ENCODE peak calls at places on chromosomes 2 and 18, in six cellular contexts. S is naive thymus-derived CD4-positive, alpha-beta T cell; P is HAP-1; M is lower lobe of right lung; T is thoracic aorta; J is body of pancreas. A is an unnamed sample. For H3K27me3, the result is how much of the 10 kb centered on the place peaks cover.

GRCh38 chr2:146777181-146777580 is 1067.6 kb upstream of the ACVR2A start:
- DNase-seq in S (no peak), P (no peak), M (no peak), T (no peak), J (no peak), A (no peak)

GRCh38 chr2:28360066-28360741 is 32.5 kb upstream of the FOSL2 start:
- DNase-seq in S (no peak), P (no peak), M (no peak), T (no peak), J (no peak), A (no peak)

GRCh38 chr2:176177580-176178270 is 10.7 kb upstream of the HOXD1 start:
- DNase-seq in S (no peak), P (no peak), M (no peak), T (no peak), J (no peak), A (no peak)

GRCh38 chr2:21602789-21603188 is 479.0 kb downstream of the TDRD15 start:
- DNase-seq in S (no peak), P (no peak), M (no peak), T (no peak), J (no peak), A (no peak)

GRCh38 chr2:170824526-170825015 is 7.9 kb downstream of the GAD1 start:
- DNase-seq in S (no peak), P (no peak), M (no peak), T (no peak), J (no peak), A (no peak)

GRCh38 chr18:35084494-35085449 is 43.6 kb downstream of the MAPRE2 start:
- DNase-seq in S (no peak), P (no peak), M (no peak), T (no peak), J (no peak), A (no peak)

GRCh38 chr2:30338475-30338874 is 107.1 kb downstream of the LBH start:
- DNase-seq in S (no peak), P (no peak), M (no peak), T (no peak), J (no peak), A (no peak)

GRCh38 chr2:216016581-216016980 is 3.2 kb upstream of the MREG start:
- DNase-seq in S (peak), P (no peak), M (no peak), T (no peak), J (no peak), A (no peak)

GRCh38 chr2:238635637-238636036 is 208.9 kb downstream of the ASB1 start:
- DNase-seq in S (no peak), P (no peak), M (no peak), T (no peak), J (no peak), A (no peak)

GRCh38 chr2:62661263-62661635 is 44.3 kb upstream of the EHBP1 start:
- DNase-seq in S (no peak), P (no peak), M (no peak), T (no peak), J (no peak), A (no peak)

GRCh38 chr2:8578335-8579244 is 103.3 kb upstream of the ID2 start:
- DNase-seq in S (no peak), P (no peak), M (no peak), T (no peak), J (no peak), A (no peak)

GRCh38 chr2:172374318-172375240 is 52.8 kb upstream of the ITGA6 start:
- DNase-seq in S (no peak), P (no peak), M (no peak), T (no peak), J (peak), A (no peak)

GRCh38 chr2:139059617-139060016 is 279.4 kb upstream of the NXPH2 start:
- DNase-seq in S (no peak), P (no peak), M (no peak), T (no peak), J (no peak), A (no peak)

GRCh38 chr2:229974271-229974670 is 52.0 kb downstream of the FBXO36 start:
- DNase-seq in S (no peak), P (no peak), M (no peak), T (no peak), J (peak), A (no peak)

GRCh38 chr18:10166164-10166807 is 252.5 kb downstream of the VAPA start:
- DNase-seq in S (no peak), P (no peak), M (no peak), T (no peak), J (no peak), A (no peak)

GRCh38 chr2:85583667-85584353 is 421 bp upstream of the VAMP5 start:
- DNase-seq in S (peak), P (no peak), M (no peak), T (no peak), J (no peak), A (no peak)

GRCh38 chr2:158788951-158789350 is 6.2 kb upstream of the DAPL1 start:
- DNase-seq in S (no peak), P (no peak), M (no peak), T (no peak), J (no peak), A (no peak)

GRCh38 chr18:62717059-62717849 is 1.9 kb downstream of the PHLPP1 start:
- DNase-seq in S (peak), P (peak), M (no peak), T (no peak), J (peak), A (no peak)

GRCh38 chr2:31125918-31126695 is 12.1 kb downstream of the GALNT14 start:
- DNase-seq in S (no peak), P (no peak), M (no peak), T (no peak), J (no peak), A (no peak)

GRCh38 chr2:227848586-227848985 is 22.8 kb upstream of the DAW1 start:
- DNase-seq in S (no peak), P (no peak), M (no peak), T (no peak), J (no peak), A (no peak)

GRCh38 chr2:209495855-209496585 is 72.2 kb downstream of the MAP2 start:
- DNase-seq in S (no peak), P (peak), M (no peak), T (peak), J (peak), A (no peak)

GRCh38 chr2:131011481-131011880 is 81.8 kb downstream of the FAM168B start:
- DNase-seq in S (no peak), P (no peak), M (no peak), T (no peak), J (no peak), A (no peak)

GRCh38 chr2:28747714-28748113 is 3.9 kb upstream of the PPP1CB start:
- DNase-seq in S (peak), P (no peak), M (no peak), T (no peak), J (no peak), A (no peak)

GRCh38 chr2:147623328-147623727 is 221.5 kb upstream of the ACVR2A start:
- DNase-seq in S (peak), P (no peak), M (no peak), T (no peak), J (no peak), A (no peak)

GRCh38 chr2:226609361-226609760 is 190.3 kb downstream of the IRS1 start:
- DNase-seq in S (no peak), P (no peak), M (no peak), T (no peak), J (no peak), A (no peak)

GRCh38 chr18:31070206-31070605 is 27.7 kb upstream of the DSC3 start:
- DNase-seq in S (no peak), P (no peak), M (no peak), T (no peak), J (no peak), A (no peak)

GRCh38 chr18:62128157-62128556 is 58.7 kb downstream of the PIGN start:
- DNase-seq in S (no peak), P (no peak), M (no peak), T (no peak), J (no peak), A (no peak)

GRCh38 chr2:70995227-70995729 is 605 bp upstream of the TEX261 start:
- DNase-seq in S (peak), P (peak), M (no peak), T (no peak), J (peak), A (no peak)

GRCh38 chr2:56729212-56729611 is 545.4 kb downstream of the CCDC85A start:
- DNase-seq in S (no peak), P (no peak), M (no peak), T (no peak), J (no peak), A (no peak)

GRCh38 chr2:203328735-203329549 is 748 bp downstream of the ABI2 start:
- DNase-seq in S (peak), P (peak), M (peak), T (no peak), J (peak), A (peak)

GRCh38 chr18:58828399-58829121 is 36.1 kb upstream of the ZNF532 start:
- DNase-seq in S (no peak), P (no peak), M (no peak), T (no peak), J (peak), A (no peak)

GRCh38 chr2:84885111-84885510 is 4.2 kb upstream of the TRABD2A start:
- DNase-seq in S (no peak), P (no peak), M (no peak), T (no peak), J (no peak), A (no peak)

GRCh38 chr2:3594493-3595281 is at the start of gene COLEC11:
- DNase-seq in S (no peak), P (no peak), M (no peak), T (no peak), J (peak), A (no peak)
- H3K4me3 ChIP-seq in S (no peak), P (no peak), M (peak), T (peak), J (no peak), A (no peak)

DNA sequence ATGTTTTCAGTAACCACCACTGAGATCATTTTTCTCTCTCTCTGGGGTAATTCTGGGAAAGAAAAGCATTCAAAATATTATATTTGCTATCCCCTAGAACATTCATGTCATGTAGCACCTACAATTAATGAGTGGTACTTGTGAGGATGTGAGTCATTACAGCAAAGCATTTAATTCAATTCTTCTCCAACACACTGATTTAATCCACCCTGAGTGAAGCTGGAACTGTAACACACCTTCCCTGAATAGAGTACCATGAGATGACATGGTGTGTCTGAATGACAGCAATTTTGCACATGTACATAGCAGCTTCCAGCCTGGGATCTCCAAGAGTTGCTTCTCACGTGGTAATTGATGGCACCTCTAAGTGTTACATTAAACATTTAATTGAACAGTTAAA is 207.1 kb upstream of the SLC14A2 start:
- DNase-seq in S (no peak), P (no peak), M (no peak), T (no peak), J (no peak), A (no peak)
- H3K27me3 ChIP-seq in S (under half), P (under half), M (under half), T (under half), J (under half), A (under half)

GRCh38 chr2:64204716-64205115 is 60.5 kb upstream of the PELI1 start:
- DNase-seq in S (no peak), P (no peak), M (no peak), T (no peak), J (no peak), A (no peak)

GRCh38 chr2:64202206-64202864 is 58.1 kb upstream of the PELI1 start:
- DNase-seq in S (no peak), P (peak), M (no peak), T (no peak), J (no peak), A (no peak)

GRCh38 chr2:64203131-64204005 is 59.1 kb upstream of the PELI1 start:
- DNase-seq in S (no peak), P (peak), M (no peak), T (no peak), J (no peak), A (no peak)

GRCh38 chr2:64205415-64205814 is 61.2 kb upstream of the PELI1 start:
- DNase-seq in S (no peak), P (no peak), M (no peak), T (no peak), J (no peak), A (no peak)

GRCh38 chr2:64204006-64204632 is 59.9 kb upstream of the PELI1 start:
- DNase-seq in S (peak), P (no peak), M (peak), T (no peak), J (peak), A (peak)
- H3K4me3 ChIP-seq in S (peak), P (no peak), M (peak), T (peak), J (no peak), A (peak)

GRCh38 chr18:22510697-22511096 is 93.0 kb upstream of the CTAGE1 start:
- DNase-seq in S (no peak), P (no peak), M (no peak), T (no peak), J (peak), A (no peak)

GRCh38 chr18:22517356-22517755 is 99.6 kb upstream of the CTAGE1 start:
- DNase-seq in S (no peak), P (no peak), M (no peak), T (no peak), J (no peak), A (no peak)

GRCh38 chr18:22509423-22509822 is 91.7 kb upstream of the CTAGE1 start:
- DNase-seq in S (no peak), P (no peak), M (no peak), T (no peak), J (no peak), A (no peak)

GRCh38 chr18:22515250-22515649 is 97.5 kb upstream of the CTAGE1 start:
- DNase-seq in S (no peak), P (no peak), M (no peak), T (no peak), J (no peak), A (no peak)

DNA sequence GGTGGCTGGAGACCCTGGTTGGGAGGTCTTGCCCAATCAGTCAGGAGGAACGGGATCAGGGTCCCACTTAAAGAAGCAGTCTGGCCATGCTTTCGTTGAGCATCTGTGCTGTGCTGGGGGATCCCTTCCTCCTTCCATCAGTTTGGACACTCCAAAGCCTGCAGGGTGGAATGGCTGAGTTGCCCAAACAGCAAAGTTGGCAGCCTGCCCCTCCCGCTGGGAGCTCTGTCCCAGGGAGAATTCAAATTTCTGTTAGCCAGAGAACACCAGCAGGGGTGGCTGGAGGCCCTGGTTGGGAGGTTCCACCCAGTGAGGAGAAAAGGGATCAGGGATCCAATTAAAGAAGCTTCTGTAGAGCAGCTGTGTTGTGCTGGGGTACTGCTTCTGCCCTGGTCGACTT is 96.9 kb upstream of the CTAGE1 start:
- DNase-seq in S (no peak), P (no peak), M (no peak), T (no peak), J (no peak), A (no peak)
- H3K27me3 ChIP-seq in S (under half), P (under half), M (under half), T (under half), J (under half), A (under half)

GRCh38 chr2:191635333-191636234 is 42.4 kb upstream of the NABP1 start:
- DNase-seq in S (no peak), P (no peak), M (no peak), T (no peak), J (no peak), A (no peak)

GRCh38 chr2:191636235-191636543 is 41.7 kb upstream of the NABP1 start:
- DNase-seq in S (no peak), P (no peak), M (no peak), T (no peak), J (no peak), A (no peak)

GRCh38 chr2:191637182-191638078 is 40.5 kb upstream of the NABP1 start:
- DNase-seq in S (peak), P (peak), M (no peak), T (no peak), J (no peak), A (no peak)

GRCh38 chr2:191638079-191638801 is 39.7 kb upstream of the NABP1 start:
- DNase-seq in S (no peak), P (no peak), M (no peak), T (no peak), J (peak), A (no peak)

GRCh38 chr2:191636586-191636985 is 41.4 kb upstream of the NABP1 start:
- DNase-seq in S (no peak), P (no peak), M (no peak), T (no peak), J (no peak), A (no peak)
- H3K4me3 ChIP-seq in S (no peak), P (no peak), M (no peak), T (no peak), J (no peak), A (no peak)

GRCh38 chr18:13641551-13642439 is 84.6 kb downstream of the FAM210A start:
- DNase-seq in S (no peak), P (no peak), M (no peak), T (no peak), J (peak), A (no peak)
- H3K27me3 ChIP-seq in S (under half), P (under half), M (under half), T (under half), J (under half), A (under half)

GRCh38 chr18:24271381-24272331 is 126.0 kb downstream of the OSBPL1A start:
- DNase-seq in S (no peak), P (peak), M (peak), T (no peak), J (peak), A (peak)
- H3K4me3 ChIP-seq in S (no peak), P (peak), M (peak), T (peak), J (peak), A (peak)

GRCh38 chr2:166888180-166888579 is at the start of gene XIRP2:
- DNase-seq in S (no peak), P (no peak), M (no peak), T (no peak), J (no peak), A (no peak)

GRCh38 chr2:166897666-166898065 is 9.4 kb downstream of the XIRP2 start:
- DNase-seq in S (no peak), P (no peak), M (no peak), T (no peak), J (no peak), A (no peak)

GRCh38 chr2:166891727-166892126 is 3.4 kb downstream of the XIRP2 start:
- DNase-seq in S (no peak), P (no peak), M (no peak), T (no peak), J (no peak), A (no peak)

GRCh38 chr2:166895243-166895642 is 7.0 kb downstream of the XIRP2 start:
- DNase-seq in S (no peak), P (no peak), M (no peak), T (no peak), J (no peak), A (no peak)

DNA sequence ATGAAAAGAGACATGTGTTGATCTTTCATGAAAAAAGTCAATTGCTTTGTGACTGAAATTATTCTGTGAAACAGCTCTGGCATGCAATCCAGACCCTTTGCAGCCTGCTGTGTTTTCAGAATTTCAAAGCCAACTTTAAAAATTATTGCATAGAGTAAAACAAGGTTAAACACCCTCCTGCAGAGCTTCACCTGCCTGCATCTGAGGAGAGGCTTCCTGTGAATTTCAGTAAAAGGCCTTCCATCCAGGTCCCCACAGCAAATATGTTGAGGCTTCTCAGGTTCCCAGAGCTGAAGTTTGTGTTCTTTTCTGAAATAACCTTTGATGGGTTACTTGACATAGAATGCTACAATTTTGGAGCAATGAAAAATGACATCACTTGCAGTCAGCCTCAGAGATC is 4.1 kb downstream of the XIRP2 start:
- DNase-seq in S (no peak), P (no peak), M (no peak), T (no peak), J (no peak), A (no peak)
- H3K27me3 ChIP-seq in S (under half), P (under half), M (under half), T (under half), J (under half), A (under half)